ENCODE peak calls at places on chromosomes 7 and 10, in five cellular contexts. One of them, this sample, is unnamed.

GRCh38 chr10:128369101-128369650 is 243.0 kb upstream of the MKI67 start:
- DNase-seq in T-helper 9 cell: no peak
- DNase-seq in AG04450: no peak
- DNase-seq in NCI-H774: no peak
- DNase-seq in skeletal muscle cell: no peak
- DNase-seq in this sample: no peak

GRCh38 chr7:100040575-100040974 is 9.0 kb upstream of the ZSCAN21 start:
- DNase-seq in T-helper 9 cell: no peak
- DNase-seq in AG04450: no peak
- DNase-seq in NCI-H774: no peak
- DNase-seq in skeletal muscle cell: no peak
- DNase-seq in this sample: no peak

GRCh38 chr7:73830872-73831655 is at the start of gene CLDN4:
- DNase-seq in T-helper 9 cell: no peak
- DNase-seq in AG04450: no peak
- DNase-seq in NCI-H774: peak
- DNase-seq in skeletal muscle cell: no peak
- DNase-seq in this sample: no peak

GRCh38 chr7:10128748-10129147 is 844.9 kb upstream of the PHF14 start:
- DNase-seq in T-helper 9 cell: no peak
- DNase-seq in AG04450: no peak
- DNase-seq in NCI-H774: no peak
- DNase-seq in skeletal muscle cell: no peak
- DNase-seq in this sample: no peak

GRCh38 chr7:21869785-21870402 is 75.8 kb downstream of the CDCA7L start:
- DNase-seq in T-helper 9 cell: no peak
- DNase-seq in AG04450: no peak
- DNase-seq in NCI-H774: no peak
- DNase-seq in skeletal muscle cell: peak
- DNase-seq in this sample: no peak

GRCh38 chr7:64628192-64628591 is 37.7 kb upstream of the ZNF107 start:
- DNase-seq in T-helper 9 cell: no peak
- DNase-seq in AG04450: no peak
- DNase-seq in NCI-H774: no peak
- DNase-seq in skeletal muscle cell: no peak
- DNase-seq in this sample: no peak

GRCh38 chr7:117489911-117490310 is 10.1 kb downstream of the CFTR start:
- DNase-seq in T-helper 9 cell: no peak
- DNase-seq in AG04450: no peak
- DNase-seq in NCI-H774: no peak
- DNase-seq in skeletal muscle cell: no peak
- DNase-seq in this sample: no peak

GRCh38 chr7:111083423-111083822 is 7.5 kb upstream of the LRRN3 start:
- DNase-seq in T-helper 9 cell: no peak
- DNase-seq in AG04450: peak
- DNase-seq in NCI-H774: no peak
- DNase-seq in skeletal muscle cell: peak
- DNase-seq in this sample: peak

GRCh38 chr10:100569687-100570517 is 34.2 kb downstream of the HIF1AN start:
- DNase-seq in T-helper 9 cell: no peak
- DNase-seq in AG04450: no peak
- DNase-seq in NCI-H774: peak
- DNase-seq in skeletal muscle cell: no peak
- DNase-seq in this sample: no peak

GRCh38 chr10:34219860-34220518 is 595.1 kb downstream of the PARD3 start:
- DNase-seq in T-helper 9 cell: no peak
- DNase-seq in AG04450: no peak
- DNase-seq in NCI-H774: no peak
- DNase-seq in skeletal muscle cell: no peak
- DNase-seq in this sample: no peak

GRCh38 chr10:5284311-5285057 is 80.3 kb upstream of the UCN3 start:
- DNase-seq in T-helper 9 cell: no peak
- DNase-seq in AG04450: no peak
- DNase-seq in NCI-H774: no peak
- DNase-seq in skeletal muscle cell: peak
- DNase-seq in this sample: no peak

GRCh38 chr7:51033722-51034530 is 251.2 kb upstream of the GRB10 start:
- DNase-seq in T-helper 9 cell: no peak
- DNase-seq in AG04450: no peak
- DNase-seq in NCI-H774: no peak
- DNase-seq in skeletal muscle cell: no peak
- DNase-seq in this sample: no peak

GRCh38 chr7:80923211-80923612 is 4.4 kb upstream of the SEMA3C start:
- DNase-seq in T-helper 9 cell: no peak
- DNase-seq in AG04450: no peak
- DNase-seq in NCI-H774: peak
- DNase-seq in skeletal muscle cell: no peak
- DNase-seq in this sample: no peak

This sample was measured in brain pericyte.